ENCODE peak calls at places on chromosomes 13 and 19, in seven cellular contexts. N, S, I, F, Y, Q and H are unnamed samples.

GRCh38 chr19:30155529-30156200 is 213.6 kb downstream of the URI1 start:
- DNase-seq in N (no peak), S (no peak), I (no peak), F (no peak), Y (no peak), Q (no peak), H (no peak)

GRCh38 chr19:33801411-33801810 is 4.7 kb downstream of the KCTD15 start:
- DNase-seq in N (no peak), S (no peak), I (no peak), F (no peak), Y (no peak), Q (no peak), H (no peak)

GRCh38 chr19:41311072-41311471 is 1.1 kb downstream of the CCDC97 start:
- DNase-seq in N (no peak), S (no peak), I (no peak), F (no peak), Y (no peak), Q (no peak), H (no peak)

GRCh38 chr13:19978830-19979437 is 20.4 kb downstream of the ZMYM2 start:
- DNase-seq in N (no peak), S (no peak), I (no peak), F (no peak), Y (no peak), Q (no peak), H (no peak)

GRCh38 chr13:103812558-103812957 is 746.3 kb upstream of the SLC10A2 start:
- DNase-seq in N (no peak), S (no peak), I (no peak), F (no peak), Y (no peak), Q (no peak), H (no peak)

GRCh38 chr13:50798923-50799322 is 44.6 kb downstream of the DLEU7 start:
- DNase-seq in N (no peak), S (no peak), I (peak), F (no peak), Y (no peak), Q (no peak), H (peak)

GRCh38 chr13:35872369-35872768 is 258.8 kb downstream of the DCLK1 start:
- DNase-seq in N (no peak), S (no peak), I (no peak), F (no peak), Y (no peak), Q (no peak), H (no peak)

GRCh38 chr19:46618670-46619231 is 6.1 kb downstream of the PTGIR start:
- DNase-seq in N (no peak), S (peak), I (no peak), F (no peak), Y (no peak), Q (no peak), H (no peak)

GRCh38 chr19:40609561-40610395 is 8.6 kb downstream of the LTBP4 start:
- DNase-seq in N (no peak), S (peak), I (peak), F (peak), Y (peak), Q (peak), H (peak)

GRCh38 chr13:52862358-52863206 is 14.1 kb upstream of the PCDH8 start:
- DNase-seq in N (no peak), S (no peak), I (no peak), F (peak), Y (no peak), Q (peak), H (peak)

GRCh38 chr19:30691767-30692516 is 319.8 kb downstream of the ZNF536 start:
- DNase-seq in N (no peak), S (no peak), I (no peak), F (no peak), Y (no peak), Q (no peak), H (no peak)

GRCh38 chr19:3494051-3494450 is 6.4 kb downstream of the DOHH start:
- DNase-seq in N (no peak), S (no peak), I (no peak), F (peak), Y (peak), Q (peak), H (no peak)

GRCh38 chr13:50033696-50034095 is 18.5 kb downstream of the KCNRG start:
- DNase-seq in N (no peak), S (peak), I (peak), F (no peak), Y (no peak), Q (no peak), H (no peak)

GRCh38 chr13:110564472-110564985 is 3.0 kb upstream of the RAB20 start:
- DNase-seq in N (no peak), S (no peak), I (no peak), F (no peak), Y (no peak), Q (no peak), H (no peak)

GRCh38 chr13:110343241-110343865 is 36.3 kb downstream of the COL4A2 start:
- DNase-seq in N (no peak), S (no peak), I (no peak), F (no peak), Y (no peak), Q (no peak), H (no peak)

GRCh38 chr13:64314286-64314685 is 2898.6 kb upstream of the PCDH20 start:
- DNase-seq in N (no peak), S (peak), I (peak), F (no peak), Y (no peak), Q (no peak), H (no peak)

GRCh38 chr19:43560687-43561086 is 14.6 kb downstream of the XRCC1 start:
- DNase-seq in N (no peak), S (peak), I (peak), F (peak), Y (no peak), Q (peak), H (no peak)

GRCh38 chr13:46642254-46642653 is 89.3 kb downstream of the LRCH1 start:
- DNase-seq in N (no peak), S (no peak), I (no peak), F (no peak), Y (no peak), Q (no peak), H (no peak)

GRCh38 chr13:33485247-33485646 is 199.7 kb upstream of the STARD13 start:
- DNase-seq in N (no peak), S (no peak), I (no peak), F (no peak), Y (no peak), Q (no peak), H (no peak)

GRCh38 chr19:5172859-5173577 is 167.6 kb downstream of the PTPRS start:
- DNase-seq in N (no peak), S (peak), I (peak), F (peak), Y (no peak), Q (no peak), H (peak)

GRCh38 chr13:95087746-95088305 is 213.4 kb downstream of the ABCC4 start:
- DNase-seq in N (no peak), S (peak), I (peak), F (no peak), Y (no peak), Q (no peak), H (no peak)

GRCh38 chr13:49098771-49099512 is 121.2 kb upstream of the MLNR start:
- DNase-seq in N (no peak), S (peak), I (no peak), F (no peak), Y (no peak), Q (no peak), H (no peak)

GRCh38 chr19:1719519-1719918 is 33.8 kb upstream of the ONECUT3 start:
- DNase-seq in N (no peak), S (no peak), I (no peak), F (no peak), Y (no peak), Q (no peak), H (no peak)

GRCh38 chr13:91313103-91313502 is 34.4 kb upstream of the MIR17HG start:
- DNase-seq in N (no peak), S (peak), I (peak), F (peak), Y (no peak), Q (no peak), H (no peak)

GRCh38 chr19:36916991-36917390 is 859 bp downstream of the ZNF568 start:
- DNase-seq in N (no peak), S (peak), I (peak), F (peak), Y (peak), Q (no peak), H (no peak)

GRCh38 chr13:41456768-41457588 is at the start of gene RGCC:
- DNase-seq in N (no peak), S (peak), I (peak), F (peak), Y (peak), Q (peak), H (no peak)

GRCh38 chr19:2478756-2479555 is 3.0 kb downstream of the GADD45B start:
- DNase-seq in N (no peak), S (peak), I (peak), F (peak), Y (peak), Q (peak), H (no peak)

GRCh38 chr19:4795400-4795799 is 3.9 kb downstream of the FEM1A start:
- DNase-seq in N (no peak), S (no peak), I (peak), F (no peak), Y (no peak), Q (no peak), H (no peak)

GRCh38 chr13:94435604-94436226 is 43.8 kb downstream of the DCT start:
- DNase-seq in N (peak), S (peak), I (peak), F (no peak), Y (no peak), Q (no peak), H (peak)

GRCh38 chr13:98171806-98172569 is 5.1 kb downstream of the RNF113B start:
- DNase-seq in N (no peak), S (peak), I (peak), F (no peak), Y (peak), Q (no peak), H (no peak)

GRCh38 chr19:54316746-54317107 is 3.8 kb upstream of the LILRA5 start:
- DNase-seq in N (no peak), S (no peak), I (peak), F (no peak), Y (no peak), Q (peak), H (peak)

GRCh38 chr19:27793128-27793643 is 1419.8 kb downstream of the UQCRFS1 start:
- DNase-seq in N (peak), S (peak), I (peak), F (peak), Y (no peak), Q (peak), H (peak)